ENCODE peak calls at places on chromosomes 5 and 9, in seven cellular contexts. Y, M, T, R, B, I and X are unnamed samples.
A peak's percentile ranks its signal among the peaks of the same experiment; 100 is the strongest.

GRCh38 chr5:160175438-160176218 is 53.7 kb upstream of the FABP6 start:
- DNase-seq in B (no peak), R (no peak), M (no peak), T (no peak), I (no peak), Y (no peak), X (peak; percentile 64)

GRCh38 chr9:115969096-115969495 is 184.5 kb upstream of the PAPPA start:
- DNase-seq in I (no peak), T (no peak), R (no peak), Y (no peak), B (no peak), M (no peak), X (no peak)

GRCh38 chr9:134734270-134734669 is 92.7 kb downstream of the COL5A1 start:
- DNase-seq in R (peak; percentile 21), M (no peak), T (no peak), I (no peak), Y (no peak), B (no peak), X (no peak)

GRCh38 chr5:57037355-57037754 is 85.4 kb upstream of the MIER3 start:
- DNase-seq in T (no peak), M (no peak), Y (no peak), I (no peak), B (peak; percentile 69), R (no peak), X (peak; percentile 7)

GRCh38 chr5:79697222-79698164 is 7.9 kb downstream of the CMYA5 start:
- DNase-seq in T (no peak), M (no peak), B (no peak), R (peak; percentile 65), I (no peak), Y (no peak), X (no peak)

GRCh38 chr5:36666986-36667385 is 60.6 kb downstream of the SLC1A3 start:
- DNase-seq in R (no peak), B (no peak), M (no peak), I (no peak), T (no peak), Y (no peak), X (no peak)

GRCh38 chr5:73278693-73279092 is 105.7 kb downstream of the TMEM174 start:
- DNase-seq in B (no peak), R (no peak), I (peak; percentile 87), Y (peak; percentile 54), T (no peak), M (no peak), X (no peak)

GRCh38 chr9:92522983-92523970 is 12.5 kb downstream of the ECM2 start:
- DNase-seq in T (no peak), B (no peak), Y (no peak), R (no peak), M (no peak), I (no peak), X (no peak)

GRCh38 chr9:90340421-90340820 is 302.2 kb downstream of the DIRAS2 start:
- DNase-seq in B (no peak), R (peak; percentile 81), Y (no peak), I (no peak), M (no peak), T (no peak), X (no peak)

GRCh38 chr9:101311759-101312420 is 72.9 kb downstream of the BAAT start:
- DNase-seq in M (no peak), I (no peak), B (no peak), Y (no peak), R (peak; percentile 60), T (no peak), X (no peak)

GRCh38 chr5:6586647-6587042 is 46.2 kb downstream of the NSUN2 start:
- DNase-seq in M (no peak), I (no peak), T (no peak), B (no peak), R (no peak), Y (no peak), X (no peak)

GRCh38 chr9:101626295-101626694 is 31.5 kb upstream of the PPP3R2 start:
- DNase-seq in Y (no peak), I (no peak), R (no peak), M (no peak), T (no peak), B (no peak), X (no peak)

GRCh38 chr5:34053571-34054271 is 10.7 kb upstream of the C1QTNF3 start:
- DNase-seq in R (no peak), B (no peak), M (no peak), Y (no peak), T (no peak), I (no peak), X (no peak)

GRCh38 chr5:34055671-34056070 is 12.7 kb upstream of the C1QTNF3 start:
- DNase-seq in I (no peak), T (no peak), M (no peak), R (no peak), B (no peak), Y (no peak), X (no peak)

GRCh38 chr5:34054330-34054729 is 11.3 kb upstream of the C1QTNF3 start:
- DNase-seq in B (no peak), I (no peak), Y (no peak), T (no peak), R (no peak), M (no peak), X (no peak)

GRCh38 chr5:34051374-34051980 is 8.5 kb upstream of the C1QTNF3 start:
- DNase-seq in R (no peak), Y (no peak), B (no peak), T (no peak), I (no peak), M (no peak), X (no peak)

DNA sequence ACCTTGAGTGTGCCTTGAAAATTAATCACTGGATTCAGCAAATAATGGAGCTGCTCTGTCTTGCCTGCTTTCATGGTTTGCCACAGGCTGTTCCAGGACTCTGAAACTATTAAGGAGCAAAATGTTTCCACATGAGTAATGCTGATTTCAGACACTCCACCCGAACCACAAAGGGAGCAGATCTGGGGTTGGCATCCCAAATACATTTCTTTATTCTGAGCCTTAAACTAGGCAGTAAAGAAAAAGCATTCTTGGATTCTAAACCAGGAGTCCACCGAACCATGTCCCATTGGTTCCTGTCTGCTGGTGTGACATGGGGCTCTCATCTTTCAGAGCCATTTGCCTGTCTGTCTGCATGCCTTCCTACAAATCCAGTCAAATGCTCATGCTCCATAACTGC is 10.1 kb upstream of the C1QTNF3 start:
- DNase-seq in R (peak; percentile 63), I (no peak), Y (no peak), T (no peak), B (no peak), M (no peak), X (no peak)
- H3K27ac ChIP-seq in R (no peak overlapping the region), I (no peak overlapping the region), Y (no peak overlapping the region), T (no peak overlapping the region), B (no peak overlapping the region), M (no peak overlapping the region), X (no peak overlapping the region)

DNA sequence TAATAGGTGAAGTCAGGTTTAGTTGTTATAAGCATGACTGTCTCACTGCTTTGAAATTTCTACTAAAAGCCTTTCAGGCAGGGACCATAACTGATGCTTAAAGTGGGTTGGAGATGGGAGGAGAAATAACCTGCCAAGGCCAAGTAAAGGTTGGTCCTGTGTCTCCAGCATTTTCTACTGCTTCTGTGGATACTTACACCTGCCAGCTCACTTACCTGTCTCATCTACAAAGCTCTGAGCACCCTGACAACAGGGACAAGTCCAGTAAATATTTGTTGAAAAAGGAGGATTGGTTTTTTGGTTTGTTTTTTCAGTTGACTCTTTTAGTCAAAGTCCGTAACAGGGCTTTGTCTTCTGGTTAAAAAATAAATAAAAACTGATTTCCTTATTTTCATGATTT is 38.6 kb downstream of the GRAMD2B start:
- DNase-seq in I (no peak), M (no peak), Y (no peak), T (no peak), R (no peak), B (no peak), X (no peak)
- H3K27ac ChIP-seq in I (peak overlapping the region; percentile 89), M (no peak overlapping the region), Y (no peak overlapping the region), T (no peak overlapping the region), R (no peak overlapping the region), B (no peak overlapping the region), X (peak overlapping the region; percentile 43)

DNA sequence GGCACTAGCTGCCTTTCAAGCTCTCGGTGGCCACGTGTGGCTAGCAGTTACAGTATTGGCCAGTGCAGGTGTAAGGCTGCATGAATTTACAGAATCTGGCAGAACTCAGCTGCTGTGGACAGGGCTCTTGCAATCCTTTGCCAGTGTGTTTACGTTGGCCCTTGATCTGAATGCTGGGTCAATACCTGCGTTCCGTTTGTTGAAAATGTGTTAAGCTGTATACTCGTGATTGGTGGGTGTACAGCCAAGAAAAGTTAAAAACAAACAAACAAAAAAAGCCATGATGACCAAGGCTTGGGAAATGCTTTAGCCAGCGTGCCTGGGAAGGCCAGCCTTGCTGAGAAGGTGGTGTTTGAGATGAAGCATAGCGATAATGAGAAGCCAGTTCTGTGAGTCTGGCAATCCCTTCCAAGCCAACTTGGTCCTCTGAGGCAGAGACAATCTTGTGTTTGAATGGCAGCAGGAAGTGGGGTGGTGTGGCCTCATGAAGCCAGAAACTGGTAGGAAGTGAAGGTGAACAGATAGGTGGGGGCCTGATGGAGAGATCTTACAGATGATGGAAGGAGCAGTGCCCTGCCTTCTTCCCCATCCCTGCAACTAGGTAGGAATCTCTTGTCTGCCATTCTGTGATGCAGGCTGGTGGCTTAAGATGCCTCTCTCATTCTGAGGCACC is 820 bp upstream of the CFAP90 start:
- DNase-seq in R (no peak), M (no peak), T (no peak), I (no peak), B (no peak), Y (peak; percentile 78), X (no peak)
- H3K27ac ChIP-seq in R (no peak overlapping the region), M (no peak overlapping the region), T (no peak overlapping the region), I (peak overlapping the region; percentile 82), B (no peak overlapping the region), Y (peak overlapping the region; percentile 54), X (no peak overlapping the region)

DNA sequence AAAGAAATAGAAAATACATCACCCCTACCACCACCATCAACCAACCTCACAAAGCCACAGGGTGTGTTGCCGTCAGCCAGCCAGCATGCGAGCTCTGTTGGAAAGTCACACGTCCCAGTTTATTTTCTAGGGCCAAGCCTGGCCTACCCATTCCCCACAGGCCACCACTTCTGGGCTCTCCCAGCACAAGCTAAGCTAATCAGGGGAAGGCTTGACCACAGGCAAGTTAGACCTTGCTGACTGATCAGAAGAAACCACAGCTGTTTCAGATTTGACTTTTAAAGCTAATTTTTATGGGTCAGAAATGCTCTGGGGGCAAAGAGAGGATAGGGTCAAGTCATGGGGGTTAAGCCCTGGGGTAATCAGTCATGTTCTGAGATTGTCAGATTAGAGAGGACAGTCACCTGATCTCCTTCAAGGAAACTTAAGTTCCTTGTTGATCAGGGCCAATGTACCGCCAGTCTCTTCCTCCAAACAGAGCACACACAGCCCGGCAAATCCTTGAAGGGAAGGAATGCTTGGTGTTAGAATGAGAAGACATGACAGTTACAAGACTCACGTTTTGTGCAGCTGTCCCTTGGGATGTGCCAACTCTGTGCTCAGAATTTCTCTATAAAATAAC is 7.6 kb downstream of the SHB start:
- DNase-seq in Y (no peak), R (no peak), M (no peak), I (no peak), T (no peak), B (no peak), X (no peak)
- H3K27ac ChIP-seq in Y (no peak overlapping the region), R (no peak overlapping the region), M (no peak overlapping the region), I (no peak overlapping the region), T (no peak overlapping the region), B (no peak overlapping the region), X (no peak overlapping the region)

GRCh38 chr5:100535060-100536005 is at the start of gene FAM174A:
- DNase-seq in R (peak; percentile 93), Y (peak; percentile 95), B (peak; percentile 94), T (peak; percentile 94), M (peak; percentile 93), I (peak; percentile 92), X (peak; percentile 91)
- H3K27ac ChIP-seq in R (peak within 1 kb of the TSS; percentile 56), Y (peak within 1 kb of the TSS; percentile 56), B (no peak within 1 kb of the TSS), T (peak within 1 kb of the TSS; percentile 87), M (peak within 1 kb of the TSS; percentile 62), I (peak within 1 kb of the TSS; percentile 95), X (peak within 1 kb of the TSS; percentile 79)